ENCODE peak calls at places on chromosomes 7 and 10, in ten cellular contexts. P, S, O, I, A, H, M, W, Q and R are unnamed samples.

GRCh38 chr10:84845628-84846261 is 517.4 kb downstream of the CCSER2 start:
- ATAC-seq in H (no peak), P (no peak), W (no peak), A (peak; percentile 46), S (peak; percentile 99), M (peak; percentile 63), Q (peak; percentile 91), O (no peak), I (no peak), R (peak; percentile 46)

GRCh38 chr7:11231190-11231589 is 257.5 kb downstream of the PHF14 start:
- ATAC-seq in A (no peak), W (no peak), H (no peak), M (no peak), O (no peak), Q (no peak), P (no peak), I (no peak), S (no peak), R (no peak)

GRCh38 chr10:110358869-110359629 is 54.3 kb upstream of the SMNDC1 start:
- ATAC-seq in Q (peak; percentile 62), M (no peak), S (no peak), I (no peak), P (no peak), W (no peak), A (no peak), H (no peak), O (no peak), R (peak; percentile 38)

GRCh38 chr10:45155784-45156183 is 155.1 kb downstream of the ZNF22 start:
- ATAC-seq in I (no peak), Q (no peak), S (peak; percentile 99), H (no peak), W (no peak), P (no peak), O (no peak), A (no peak), M (no peak), R (no peak)

GRCh38 chr7:28643369-28644340 is 231.3 kb downstream of the CREB5 start:
- ATAC-seq in I (no peak), Q (no peak), S (no peak), P (no peak), W (peak; percentile 32), O (no peak), A (no peak), M (no peak), H (no peak), R (no peak)

GRCh38 chr7:34165927-34166550 is 260.7 kb downstream of the BMPER start:
- ATAC-seq in H (no peak), W (peak; percentile 71), I (no peak), M (no peak), O (no peak), Q (peak; percentile 75), S (peak; percentile 79), P (no peak), A (no peak), R (no peak)

GRCh38 chr10:73639286-73639685 is 2.0 kb downstream of the MYOZ1 start:
- ATAC-seq in P (no peak), I (no peak), A (no peak), W (no peak), O (no peak), Q (peak; percentile 73), S (peak; percentile 21), H (no peak), M (no peak), R (no peak)

GRCh38 chr7:146291900-146292299 is 175.3 kb downstream of the CNTNAP2 start:
- ATAC-seq in I (no peak), S (no peak), M (no peak), P (no peak), A (no peak), H (no peak), W (no peak), O (no peak), Q (no peak), R (no peak)

GRCh38 chr7:112748381-112748780 is 41.8 kb downstream of the TMEM168 start:
- ATAC-seq in H (no peak), O (no peak), W (no peak), M (no peak), A (no peak), S (no peak), P (no peak), I (no peak), Q (no peak), R (no peak)

GRCh38 chr10:59387951-59388431 is 25.6 kb upstream of the FAM13C start:
- ATAC-seq in H (no peak), M (peak; percentile 53), W (peak; percentile 34), I (no peak), P (no peak), Q (no peak), S (no peak), O (no peak), A (no peak), R (no peak)

GRCh38 chr7:47428780-47429472 is 153.0 kb downstream of the TNS3 start:
- ATAC-seq in P (no peak), I (no peak), A (no peak), M (no peak), H (no peak), W (no peak), Q (no peak), O (no peak), S (peak; percentile 31), R (no peak)

GRCh38 chr7:142782922-142783900 is 12.4 kb downstream of the PRSS2 start:
- ATAC-seq in W (peak; percentile 88), P (peak; percentile 59), S (peak; percentile 93), O (peak; percentile 54), A (peak; percentile 94), I (peak; percentile 26), Q (peak; percentile 99), M (peak; percentile 87), H (peak; percentile 90), R (peak; percentile 96)

GRCh38 chr10:72334832-72335393 is 19.8 kb downstream of the DNAJB12 start:
- ATAC-seq in I (peak; percentile 63), H (peak; percentile 11), Q (peak; percentile 14), M (peak; percentile 67), S (peak; percentile 62), P (peak; percentile 51), O (peak; percentile 38), A (peak; percentile 55), W (peak; percentile 88), R (peak; percentile 40)

GRCh38 chr10:5565671-5566581 is 41.2 kb downstream of the CALML3 start:
- ATAC-seq in H (no peak), P (no peak), M (no peak), W (no peak), A (no peak), I (no peak), Q (no peak), O (no peak), S (no peak), R (peak; percentile 91)

GRCh38 chr7:32042900-32043299 is 27.3 kb downstream of the PDE1C start:
- ATAC-seq in A (no peak), I (no peak), O (no peak), W (no peak), Q (no peak), P (no peak), H (no peak), M (peak; percentile 67), S (no peak), R (no peak)

GRCh38 chr10:63260860-63261251 is 127.7 kb downstream of the NRBF2 start:
- ATAC-seq in P (no peak), W (no peak), A (peak; percentile 32), I (no peak), Q (peak; percentile 29), S (no peak), H (no peak), O (no peak), M (no peak), R (no peak)

GRCh38 chr7:90579181-90579688 is 16.9 kb upstream of the CDK14 start:
- ATAC-seq in P (no peak), O (no peak), S (no peak), W (no peak), M (no peak), A (no peak), I (no peak), H (peak; percentile 82), Q (peak; percentile 76), R (peak; percentile 29)